ENCODE peak calls at places on chromosomes 12 and 14, in nine cellular contexts. One of them, this sample, is unnamed.

GRCh38 chr14:74456684-74457083 is 30.7 kb upstream of the SYNDIG1L start:
- DNase-seq in GM12892: no peak
- DNase-seq in tibial nerve: no peak
- DNase-seq in gastrocnemius medialis: no peak
- DNase-seq in A549: no peak
- DNase-seq in prostate gland: no peak
- DNase-seq in body of pancreas: no peak
- DNase-seq in HepG2: no peak
- DNase-seq in K562: no peak
- DNase-seq in this sample: no peak

GRCh38 chr12:78555802-78556201 is 308.8 kb upstream of the SYT1 start:
- DNase-seq in prostate gland: no peak
- DNase-seq in gastrocnemius medialis: no peak
- DNase-seq in GM12892: no peak
- DNase-seq in HepG2: no peak
- DNase-seq in A549: no peak
- DNase-seq in tibial nerve: no peak
- DNase-seq in body of pancreas: no peak
- DNase-seq in K562: no peak
- DNase-seq in this sample: no peak

GRCh38 chr14:99971087-99971928 is 93.9 kb upstream of the EVL start:
- DNase-seq in tibial nerve: peak; percentile 79
- DNase-seq in K562: peak; percentile 93
- DNase-seq in gastrocnemius medialis: peak; percentile 54
- DNase-seq in prostate gland: peak; percentile 81
- DNase-seq in A549: peak; percentile 76
- DNase-seq in body of pancreas: peak; percentile 88
- DNase-seq in HepG2: peak; percentile 78
- DNase-seq in GM12892: peak; percentile 81
- DNase-seq in this sample: peak; percentile 88

GRCh38 chr14:96876747-96877146 is 79.6 kb downstream of the VRK1 start:
- DNase-seq in K562: no peak
- DNase-seq in tibial nerve: no peak
- DNase-seq in prostate gland: no peak
- DNase-seq in GM12892: no peak
- DNase-seq in body of pancreas: no peak
- DNase-seq in gastrocnemius medialis: no peak
- DNase-seq in A549: no peak
- DNase-seq in HepG2: peak; percentile 4
- DNase-seq in this sample: no peak

GRCh38 chr12:68240975-68241374 is 12.4 kb downstream of the IL22 start:
- DNase-seq in HepG2: no peak
- DNase-seq in gastrocnemius medialis: no peak
- DNase-seq in A549: no peak
- DNase-seq in GM12892: peak; percentile 29
- DNase-seq in prostate gland: no peak
- DNase-seq in K562: no peak
- DNase-seq in body of pancreas: peak; percentile 7
- DNase-seq in tibial nerve: no peak
- DNase-seq in this sample: peak; percentile 65

GRCh38 chr12:105487961-105488360 is 157.5 kb downstream of the C12orf75 start:
- DNase-seq in body of pancreas: no peak
- DNase-seq in A549: no peak
- DNase-seq in tibial nerve: no peak
- DNase-seq in prostate gland: no peak
- DNase-seq in HepG2: no peak
- DNase-seq in gastrocnemius medialis: no peak
- DNase-seq in K562: no peak
- DNase-seq in GM12892: no peak
- DNase-seq in this sample: no peak

GRCh38 chr12:113170926-113171325 is 14.4 kb downstream of the DDX54 start:
- DNase-seq in K562: no peak
- DNase-seq in prostate gland: no peak
- DNase-seq in tibial nerve: no peak
- DNase-seq in HepG2: no peak
- DNase-seq in GM12892: no peak
- DNase-seq in A549: no peak
- DNase-seq in gastrocnemius medialis: no peak
- DNase-seq in body of pancreas: no peak
- DNase-seq in this sample: no peak

GRCh38 chr14:65318636-65319506 is 93.7 kb upstream of the FUT8 start:
- DNase-seq in gastrocnemius medialis: no peak
- DNase-seq in prostate gland: no peak
- DNase-seq in A549: no peak
- DNase-seq in tibial nerve: no peak
- DNase-seq in body of pancreas: no peak
- DNase-seq in GM12892: no peak
- DNase-seq in K562: no peak
- DNase-seq in HepG2: no peak
- DNase-seq in this sample: no peak

GRCh38 chr12:62895351-62895750 is 39.6 kb downstream of the PPM1H start:
- DNase-seq in HepG2: peak; percentile 25
- DNase-seq in tibial nerve: no peak
- DNase-seq in A549: no peak
- DNase-seq in GM12892: no peak
- DNase-seq in K562: no peak
- DNase-seq in body of pancreas: no peak
- DNase-seq in gastrocnemius medialis: no peak
- DNase-seq in prostate gland: no peak
- DNase-seq in this sample: no peak

GRCh38 chr12:79438480-79439178 is 252.1 kb downstream of the PAWR start:
- DNase-seq in GM12892: no peak
- DNase-seq in gastrocnemius medialis: no peak
- DNase-seq in body of pancreas: no peak
- DNase-seq in HepG2: no peak
- DNase-seq in K562: no peak
- DNase-seq in A549: no peak
- DNase-seq in tibial nerve: no peak
- DNase-seq in prostate gland: no peak
- DNase-seq in this sample: no peak

GRCh38 chr12:29380536-29381523 is at the start of gene ERGIC2:
- DNase-seq in prostate gland: peak; percentile 96
- DNase-seq in gastrocnemius medialis: peak; percentile 81
- DNase-seq in K562: peak; percentile 89
- DNase-seq in HepG2: peak; percentile 98
- DNase-seq in A549: peak; percentile 93
- DNase-seq in GM12892: peak; percentile 47
- DNase-seq in tibial nerve: peak; percentile 96
- DNase-seq in body of pancreas: peak; percentile 98
- DNase-seq in this sample: peak; percentile 98
- TF ChIP-seq POLR2A in prostate gland: peak; percentile 82
- TF ChIP-seq POLR2A in gastrocnemius medialis: peak; percentile 50
- TF ChIP-seq POLR2A in K562: peak; percentile 90
- TF ChIP-seq POLR2A in HepG2: peak; percentile 78
- TF ChIP-seq POLR2A in A549: peak; percentile 42
- TF ChIP-seq POLR2A in GM12892: peak; percentile 56
- TF ChIP-seq POLR2A in tibial nerve: peak; percentile 55
- TF ChIP-seq POLR2A in body of pancreas: peak; percentile 88
- TF ChIP-seq POLR2A in this sample: peak; percentile 87

GRCh38 chr14:67372833-67373232 is 12.7 kb downstream of the EIF2S1 start:
- DNase-seq in body of pancreas: no peak
- DNase-seq in gastrocnemius medialis: no peak
- DNase-seq in prostate gland: no peak
- DNase-seq in A549: no peak
- DNase-seq in tibial nerve: no peak
- DNase-seq in HepG2: no peak
- DNase-seq in GM12892: no peak
- DNase-seq in K562: no peak
- DNase-seq in this sample: no peak

GRCh38 chr14:67371247-67372148 is 11.4 kb downstream of the EIF2S1 start:
- DNase-seq in K562: no peak
- DNase-seq in A549: no peak
- DNase-seq in GM12892: no peak
- DNase-seq in body of pancreas: no peak
- DNase-seq in tibial nerve: no peak
- DNase-seq in gastrocnemius medialis: no peak
- DNase-seq in HepG2: no peak
- DNase-seq in prostate gland: no peak
- DNase-seq in this sample: no peak

GRCh38 chr14:67365476-67365875 is 5.3 kb downstream of the EIF2S1 start:
- DNase-seq in gastrocnemius medialis: no peak
- DNase-seq in HepG2: no peak
- DNase-seq in prostate gland: no peak
- DNase-seq in GM12892: no peak
- DNase-seq in K562: no peak
- DNase-seq in tibial nerve: no peak
- DNase-seq in A549: no peak
- DNase-seq in body of pancreas: no peak
- DNase-seq in this sample: no peak

GRCh38 chr14:67373347-67373746 is 13.2 kb downstream of the EIF2S1 start:
- DNase-seq in prostate gland: no peak
- DNase-seq in gastrocnemius medialis: no peak
- DNase-seq in GM12892: no peak
- DNase-seq in tibial nerve: no peak
- DNase-seq in HepG2: no peak
- DNase-seq in body of pancreas: no peak
- DNase-seq in K562: no peak
- DNase-seq in A549: no peak
- DNase-seq in this sample: no peak

DNA sequence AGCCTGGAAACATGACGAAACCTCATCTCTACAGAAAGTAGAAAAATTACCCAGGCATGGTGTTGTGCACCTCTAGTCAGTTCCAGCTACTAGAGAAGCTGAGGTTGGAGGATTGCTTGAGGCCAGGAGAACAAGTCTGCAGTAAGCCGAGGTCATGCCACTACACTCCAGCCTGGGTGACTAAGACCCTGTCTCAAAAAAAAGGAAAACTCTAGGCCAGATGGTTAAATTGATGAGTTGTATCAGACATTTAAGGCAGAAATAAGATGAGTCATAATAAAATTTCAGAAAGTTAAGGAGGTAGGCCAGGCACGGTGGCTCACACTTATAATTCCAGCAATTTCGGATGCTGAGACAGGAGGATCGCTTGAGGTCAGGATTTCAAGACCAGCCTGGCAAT is 10.7 kb downstream of the EIF2S1 start:
- DNase-seq in prostate gland: no peak
- DNase-seq in K562: no peak
- DNase-seq in gastrocnemius medialis: no peak
- DNase-seq in GM12892: no peak
- DNase-seq in body of pancreas: no peak
- DNase-seq in tibial nerve: no peak
- DNase-seq in HepG2: no peak
- DNase-seq in A549: no peak
- DNase-seq in this sample: no peak
- TF ChIP-seq POLR2A in prostate gland: no peak
- TF ChIP-seq POLR2A in K562: no peak
- TF ChIP-seq POLR2A in gastrocnemius medialis: no peak
- TF ChIP-seq POLR2A in GM12892: no peak
- TF ChIP-seq POLR2A in body of pancreas: no peak
- TF ChIP-seq POLR2A in tibial nerve: no peak
- TF ChIP-seq POLR2A in HepG2: no peak
- TF ChIP-seq POLR2A in A549: no peak
- TF ChIP-seq POLR2A in this sample: no peak

GRCh38 chr14:103847439-103847953 is at the start of gene PPP1R13B:
- DNase-seq in tibial nerve: peak; percentile 77
- DNase-seq in prostate gland: peak; percentile 93
- DNase-seq in body of pancreas: peak; percentile 95
- DNase-seq in K562: peak; percentile 97
- DNase-seq in GM12892: peak; percentile 96
- DNase-seq in gastrocnemius medialis: peak; percentile 88
- DNase-seq in HepG2: peak; percentile 78
- DNase-seq in A549: peak; percentile 89
- DNase-seq in this sample: peak; percentile 89

GRCh38 chr14:103847954-103848719 is 762 bp upstream of the PPP1R13B start:
- DNase-seq in body of pancreas: peak; percentile 38
- DNase-seq in prostate gland: no peak
- DNase-seq in K562: peak; percentile 66
- DNase-seq in A549: no peak
- DNase-seq in tibial nerve: no peak
- DNase-seq in gastrocnemius medialis: no peak
- DNase-seq in HepG2: peak; percentile 40
- DNase-seq in GM12892: no peak
- DNase-seq in this sample: no peak

GRCh38 chr14:103846008-103846568 is 1.3 kb downstream of the PPP1R13B start:
- DNase-seq in A549: no peak
- DNase-seq in prostate gland: no peak
- DNase-seq in tibial nerve: no peak
- DNase-seq in K562: no peak
- DNase-seq in body of pancreas: no peak
- DNase-seq in gastrocnemius medialis: no peak
- DNase-seq in GM12892: no peak
- DNase-seq in HepG2: no peak
- DNase-seq in this sample: no peak

GRCh38 chr14:103845327-103845726 is 2.0 kb downstream of the PPP1R13B start:
- DNase-seq in GM12892: no peak
- DNase-seq in prostate gland: no peak
- DNase-seq in gastrocnemius medialis: no peak
- DNase-seq in body of pancreas: no peak
- DNase-seq in HepG2: no peak
- DNase-seq in tibial nerve: no peak
- DNase-seq in K562: no peak
- DNase-seq in A549: no peak
- DNase-seq in this sample: no peak

DNA sequence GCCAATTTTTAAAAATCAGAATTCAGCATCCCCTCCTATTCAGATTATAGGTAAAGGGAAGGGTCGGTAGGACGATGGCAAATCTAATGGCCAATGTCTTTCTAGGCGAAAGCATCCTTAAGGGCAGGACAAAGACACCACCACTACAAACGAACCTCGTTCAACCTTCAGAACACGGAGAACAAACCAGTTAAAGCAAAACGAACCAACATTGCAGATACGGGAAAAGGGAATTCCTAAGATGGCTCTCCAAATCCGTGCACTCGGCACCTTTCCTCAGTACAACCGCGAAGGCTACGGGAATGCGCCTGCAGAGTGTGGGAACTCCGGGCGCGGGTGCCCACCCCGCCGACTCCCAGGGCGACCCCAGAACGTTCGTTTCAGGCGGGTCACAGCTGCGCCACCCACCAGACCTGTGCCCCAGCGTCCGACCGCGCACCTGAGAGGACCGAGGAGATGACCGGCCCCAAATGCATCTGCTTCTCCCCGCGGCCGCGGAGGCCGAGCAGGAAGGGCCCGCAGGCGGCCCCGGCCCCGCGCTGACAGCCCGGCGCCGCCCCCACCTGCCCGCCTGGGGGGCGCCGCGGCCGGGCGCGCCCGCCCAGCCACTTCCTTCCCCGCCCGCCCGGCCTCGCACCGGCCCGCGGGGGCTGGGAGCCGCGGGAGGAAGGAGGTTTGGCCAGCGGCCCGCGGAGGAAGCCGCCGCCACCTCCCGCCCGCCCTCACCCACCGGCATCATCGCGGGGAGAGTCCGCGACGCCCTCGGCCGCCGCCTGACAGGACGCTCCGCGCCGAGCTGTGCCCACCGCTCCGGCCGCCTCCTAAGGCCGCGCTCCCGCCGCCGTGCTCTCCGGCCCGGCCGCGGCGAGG is 571 bp downstream of the PPP1R13B start:
- DNase-seq in gastrocnemius medialis: no peak
- DNase-seq in prostate gland: no peak
- DNase-seq in tibial nerve: no peak
- DNase-seq in body of pancreas: peak; percentile 59
- DNase-seq in K562: peak; percentile 43
- DNase-seq in A549: no peak
- DNase-seq in GM12892: no peak
- DNase-seq in HepG2: no peak
- DNase-seq in this sample: no peak
- TF ChIP-seq POLR2A in gastrocnemius medialis: no peak
- TF ChIP-seq POLR2A in prostate gland: no peak
- TF ChIP-seq POLR2A in tibial nerve: no peak
- TF ChIP-seq POLR2A in body of pancreas: peak; percentile 31
- TF ChIP-seq POLR2A in K562: no peak
- TF ChIP-seq POLR2A in A549: no peak
- TF ChIP-seq POLR2A in GM12892: no peak
- TF ChIP-seq POLR2A in HepG2: no peak
- TF ChIP-seq POLR2A in this sample: no peak

GRCh38 chr14:70600382-70601157 is at the start of gene MED6:
- DNase-seq in tibial nerve: peak; percentile 90
- DNase-seq in GM12892: peak; percentile 71
- DNase-seq in A549: peak; percentile 78
- DNase-seq in HepG2: peak; percentile 89
- DNase-seq in body of pancreas: peak; percentile 93
- DNase-seq in K562: peak; percentile 91
- DNase-seq in prostate gland: peak; percentile 91
- DNase-seq in gastrocnemius medialis: peak; percentile 87
- DNase-seq in this sample: peak; percentile 93
- TF ChIP-seq POLR2A in tibial nerve: peak; percentile 29
- TF ChIP-seq POLR2A in GM12892: peak; percentile 73
- TF ChIP-seq POLR2A in A549: peak; percentile 5
- TF ChIP-seq POLR2A in HepG2: peak; percentile 85
- TF ChIP-seq POLR2A in body of pancreas: peak; percentile 58
- TF ChIP-seq POLR2A in K562: peak; percentile 83
- TF ChIP-seq POLR2A in prostate gland: no peak
- TF ChIP-seq POLR2A in gastrocnemius medialis: peak; percentile 31
- TF ChIP-seq POLR2A in this sample: peak; percentile 64

This sample was measured in erythroblast.